ENCODE peak calls at places on chromosomes 4 and X, in eight cellular contexts. A is stimulated activated CD8-positive, alpha-beta memory T cell treated with anti-CD3 and anti-CD28 coated beads, Interleukin-15, amount 100 ng/mL, for 4 hours; D is stimulated activated naive CD8-positive, alpha-beta T cell treated with anti-CD3 and anti-CD28 coated beads, Interleukin-15, Interleukin-2, amounts not matched to agents 100 U/mL and 50 U/mL, for 24 hours; B is PC-3; Y is HTR-8/SVneo; J is transverse colon; I is EL; M is Karpas-422. R is an unnamed sample.

GRCh38 chr4:119781044-119781443 is 152.4 kb upstream of the PDE5A start:
- DNase-seq in M (no peak), A (no peak), Y (no peak), J (no peak), I (no peak), B (no peak), D (no peak), R (no peak)

GRCh38 chr4:38621004-38621684 is 42.9 kb upstream of the KLF3 start:
- DNase-seq in D (no peak), I (peak; percentile 18), Y (peak; percentile 12), M (no peak), J (peak; percentile 69), A (no peak), B (peak; percentile 91), R (no peak)

GRCh38 chr4:174047363-174047762 is 236.1 kb downstream of the FBXO8 start:
- DNase-seq in Y (no peak), B (no peak), J (no peak), M (no peak), D (no peak), A (no peak), I (no peak), R (no peak)

GRCh38 chrX:47687249-47687648 is 28.3 kb upstream of the UXT start:
- DNase-seq in J (no peak), M (no peak), I (no peak), B (peak; percentile 72), A (no peak), Y (no peak), D (no peak), R (no peak)

GRCh38 chr4:114791976-114792375 is 193.4 kb downstream of the UGT8 start:
- DNase-seq in D (no peak), J (no peak), I (no peak), B (no peak), M (no peak), Y (no peak), A (no peak), R (no peak)

GRCh38 chr4:117755438-117755837 is 278.8 kb upstream of the NDST3 start:
- DNase-seq in B (no peak), M (no peak), D (no peak), A (no peak), Y (no peak), J (no peak), I (no peak), R (no peak)

GRCh38 chr4:143076723-143077122 is 108.0 kb upstream of the USP38 start:
- DNase-seq in J (peak; percentile 19), B (no peak), Y (no peak), D (no peak), M (no peak), A (no peak), I (no peak), R (no peak)

GRCh38 chrX:37783284-37783683 is 3.4 kb downstream of the CYBB start:
- DNase-seq in J (no peak), B (no peak), M (no peak), D (no peak), I (no peak), A (no peak), Y (no peak), R (no peak)

GRCh38 chrX:126376465-126376864 is 176.1 kb downstream of the DCAF12L1 start:
- DNase-seq in A (no peak), B (no peak), I (no peak), M (no peak), D (no peak), Y (no peak), J (no peak), R (no peak)

GRCh38 chr4:100555791-100556190 is 38.0 kb upstream of the EMCN start:
- DNase-seq in A (no peak), I (no peak), B (no peak), M (no peak), J (no peak), D (no peak), Y (no peak), R (no peak)

GRCh38 chrX:10697552-10697951 is 77.2 kb upstream of the MID1 start:
- DNase-seq in D (no peak), M (no peak), B (no peak), A (no peak), I (no peak), J (no peak), Y (no peak), R (no peak)

GRCh38 chr4:183788308-183788707 is 116.8 kb upstream of the STOX2 start:
- DNase-seq in J (no peak), M (no peak), I (no peak), D (no peak), Y (no peak), B (no peak), A (no peak), R (no peak)

GRCh38 chr4:3308691-3309090 is 15.9 kb downstream of the RGS12 start:
- DNase-seq in J (no peak), M (no peak), B (no peak), I (no peak), Y (no peak), A (no peak), D (no peak), R (no peak)

GRCh38 chr4:131304686-131305085 is 1844.4 kb upstream of the PCDH10 start:
- DNase-seq in I (peak; percentile 2), M (no peak), B (peak; percentile 23), D (no peak), Y (no peak), A (no peak), J (no peak), R (no peak)

GRCh38 chrX:39950035-39950688 is 147.6 kb downstream of the BCOR start:
- DNase-seq in B (peak; percentile 49), A (no peak), J (no peak), D (no peak), M (peak; percentile 42), I (peak; percentile 54), Y (peak; percentile 51), R (no peak)

GRCh38 chrX:108312938-108313337 is 125.3 kb downstream of the COL4A6 start:
- DNase-seq in Y (no peak), A (no peak), D (no peak), M (no peak), B (peak; percentile 94), J (no peak), I (peak; percentile 67), R (peak; percentile 7)

GRCh38 chrX:131067846-131068745 is 9.9 kb downstream of the ARHGAP36 start:
- DNase-seq in B (no peak), I (no peak), A (no peak), D (no peak), M (no peak), Y (no peak), J (no peak), R (no peak)

GRCh38 chrX:53930513-53931380 is 113.5 kb downstream of the PHF8 start:
- DNase-seq in A (no peak), B (no peak), M (no peak), I (peak; percentile 51), J (no peak), Y (peak; percentile 0), D (no peak), R (no peak)